ENCODE peak calls at places on chromosomes 4 and X, in ten cellular contexts. X is stomach, W is suprapubic skin, E is K562, D is GM12878, A is transverse colon, K is HepG2, F is SK-N-SH, G is esophagus muscularis mucosa, T is sigmoid colon. R is an unnamed sample.

GRCh38 chr4:160319221-160319867 is 1216.5 kb downstream of the RAPGEF2 start:
- DNase-seq in X (no peak), W (no peak), E (no peak), D (no peak), A (no peak), K (no peak), F (no peak), G (no peak), T (no peak), R (no peak)

GRCh38 chr4:13289391-13289790 is 194.7 kb downstream of the RAB28 start:
- DNase-seq in X (no peak), W (no peak), E (no peak), D (no peak), A (no peak), K (no peak), F (no peak), G (no peak), T (no peak), R (no peak)

GRCh38 chrX:12614266-12614665 is 176.9 kb upstream of the PRPS2 start:
- DNase-seq in X (no peak), W (no peak), E (no peak), D (no peak), A (no peak), K (no peak), F (no peak), G (no peak), T (no peak), R (no peak)

GRCh38 chrX:37776987-37777325 is 2.9 kb upstream of the CYBB start:
- DNase-seq in X (no peak), W (no peak), E (no peak), D (no peak), A (no peak), K (no peak), F (no peak), G (no peak), T (no peak), R (no peak)

GRCh38 chrX:148371251-148371650 is 129.2 kb upstream of the AFF2 start:
- DNase-seq in X (no peak), W (no peak), E (no peak), D (no peak), A (no peak), K (no peak), F (no peak), G (no peak), T (no peak), R (no peak)

GRCh38 chr4:52995341-52996030 is 133.4 kb downstream of the RASL11B start:
- DNase-seq in X (no peak), W (no peak), E (no peak), D (no peak), A (no peak), K (no peak), F (no peak), G (no peak), T (no peak), R (no peak)

GRCh38 chr4:123250843-123251242 is 145.8 kb upstream of the SPRY1 start:
- DNase-seq in X (no peak), W (no peak), E (no peak), D (no peak), A (no peak), K (no peak), F (peak; percentile 14), G (no peak), T (peak; percentile 75), R (no peak)

GRCh38 chr4:25450491-25450901 is 73.4 kb downstream of the ANAPC4 start:
- DNase-seq in X (no peak), W (no peak), E (no peak), D (no peak), A (no peak), K (no peak), F (no peak), G (no peak), T (no peak), R (no peak)

GRCh38 chrX:23008431-23009099 is 8.8 kb downstream of the DDX53 start:
- DNase-seq in X (no peak), W (no peak), E (no peak), D (no peak), A (no peak), K (peak; percentile 1), F (peak; percentile 20), G (no peak), T (no peak), R (no peak)

GRCh38 chr4:85496146-85496849 is 21.3 kb downstream of the ARHGAP24 start:
- DNase-seq in X (no peak), W (no peak), E (no peak), D (no peak), A (no peak), K (no peak), F (no peak), G (no peak), T (no peak), R (no peak)

GRCh38 chr4:21593268-21594002 is 355.1 kb downstream of the KCNIP4 start:
- DNase-seq in X (no peak), W (no peak), E (no peak), D (no peak), A (no peak), K (no peak), F (peak; percentile 10), G (no peak), T (no peak), R (no peak)

DNA sequence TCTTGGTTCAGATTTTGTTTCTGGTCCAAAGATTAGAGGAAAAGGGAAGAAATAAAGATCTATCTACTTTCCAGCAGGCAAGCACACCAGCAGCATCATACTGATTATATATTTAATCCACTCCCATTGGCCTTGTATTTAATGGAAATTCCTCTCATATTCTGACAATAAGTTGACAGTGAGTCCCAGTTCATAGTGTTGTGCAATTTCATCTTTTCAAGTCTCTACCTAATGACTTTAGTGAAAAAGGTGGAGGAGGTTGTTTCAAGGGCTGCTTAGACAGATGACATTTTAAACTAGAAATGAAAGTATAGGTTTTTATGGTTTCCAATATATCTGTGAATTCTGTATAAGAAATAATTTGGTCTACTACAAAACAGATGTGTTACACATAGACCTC is 298.6 kb downstream of the PABPC4L start:
- DNase-seq in X (no peak), W (no peak), E (no peak), D (no peak), A (no peak), K (no peak), F (no peak), G (no peak), T (no peak), R (no peak)
- TF ChIP-seq POLR2AphosphoS5 in X (no peak), W (no peak), E (no peak), D (no peak), A (no peak), K (no peak), F (no peak), G (no peak), T (no peak), R (no peak)

GRCh38 chr4:23594125-23594524 is 295.7 kb downstream of the PPARGC1A start:
- DNase-seq in X (no peak), W (no peak), E (no peak), D (no peak), A (no peak), K (no peak), F (no peak), G (no peak), T (no peak), R (no peak)

GRCh38 chr4:23590431-23590830 is 299.4 kb downstream of the PPARGC1A start:
- DNase-seq in X (no peak), W (no peak), E (no peak), D (no peak), A (no peak), K (no peak), F (no peak), G (no peak), T (no peak), R (no peak)
- H3K27ac ChIP-seq in X (no peak overlapping the region), W (no peak overlapping the region), E (no peak overlapping the region), D (no peak overlapping the region), A (no peak overlapping the region), K (no peak overlapping the region), F (no peak overlapping the region), G (no peak overlapping the region), T (no peak overlapping the region), R (no peak overlapping the region)

GRCh38 chr4:68271851-68272756 is 26.6 kb upstream of the TMPRSS11B start:
- DNase-seq in X (no peak), W (no peak), E (peak; percentile 27), D (no peak), A (no peak), K (peak; percentile 56), F (peak; percentile 46), G (no peak), T (no peak), R (no peak)
- TF ChIP-seq EP300 in X (no peak), W (no peak), E (no peak), D (no peak), A (no peak), K (no peak), F (no peak), G (no peak), T (no peak), R (no peak)

GRCh38 chrX:413322-414201 is 26.9 kb upstream of the PPP2R3B start:
- DNase-seq in X (no peak), W (no peak), E (no peak), D (no peak), A (no peak), K (no peak), F (no peak), G (no peak), T (no peak), R (no peak)
- TF ChIP-seq POLR2AphosphoS5 in X (no peak), W (no peak), E (no peak), D (no peak), A (no peak), K (no peak), F (no peak), G (no peak), T (no peak), R (no peak)

GRCh38 chr4:41572414-41572986 is 34.5 kb downstream of the LIMCH1 start:
- DNase-seq in X (no peak), W (no peak), E (no peak), D (no peak), A (no peak), K (no peak), F (no peak), G (peak; percentile 39), T (no peak), R (no peak)

GRCh38 chr4:41571422-41571821 is 33.5 kb downstream of the LIMCH1 start:
- DNase-seq in X (no peak), W (no peak), E (no peak), D (no peak), A (no peak), K (no peak), F (no peak), G (peak; percentile 66), T (no peak), R (no peak)

GRCh38 chr4:41573458-41574129 is 35.6 kb downstream of the LIMCH1 start:
- DNase-seq in X (no peak), W (no peak), E (no peak), D (no peak), A (no peak), K (no peak), F (no peak), G (no peak), T (no peak), R (no peak)

GRCh38 chr4:41575665-41576064 is 37.7 kb downstream of the LIMCH1 start:
- DNase-seq in X (no peak), W (no peak), E (no peak), D (no peak), A (no peak), K (no peak), F (no peak), G (peak; percentile 5), T (no peak), R (no peak)

GRCh38 chr4:41575207-41575606 is 37.2 kb downstream of the LIMCH1 start:
- DNase-seq in X (no peak), W (no peak), E (no peak), D (no peak), A (no peak), K (no peak), F (no peak), G (no peak), T (no peak), R (no peak)
- H3K27ac ChIP-seq in X (no peak overlapping the region), W (peak overlapping the region; percentile 61), E (no peak overlapping the region), D (no peak overlapping the region), A (no peak overlapping the region), K (no peak overlapping the region), F (no peak overlapping the region), G (peak overlapping the region; percentile 62), T (peak overlapping the region; percentile 60), R (peak overlapping the region; percentile 51)

R was measured in upper lobe of left lung.